ENCODE peak calls at places on chromosomes 1 and 21, in eight cellular contexts. D, F, Z, I, Q, C, S and P are unnamed samples.

GRCh38 chr1:184843732-184844495 is 89.3 kb upstream of the EDEM3 start:
- DNase-seq in D (no peak), F (no peak), Z (no peak), I (no peak), Q (no peak), C (no peak), S (no peak), P (no peak)

GRCh38 chr21:32425628-32426027 is 13.1 kb downstream of the EVA1C start:
- DNase-seq in D (no peak), F (no peak), Z (no peak), I (no peak), Q (no peak), C (no peak), S (no peak), P (no peak)

GRCh38 chr1:244552336-244552735 is 91.3 kb downstream of the CATSPERE start:
- DNase-seq in D (no peak), F (no peak), Z (no peak), I (peak), Q (no peak), C (no peak), S (peak), P (no peak)

GRCh38 chr21:16530656-16531055 is 800.9 kb downstream of the USP25 start:
- DNase-seq in D (no peak), F (no peak), Z (no peak), I (no peak), Q (peak), C (no peak), S (no peak), P (no peak)

GRCh38 chr1:61654067-61654466 is 70.9 kb downstream of the TM2D1 start:
- DNase-seq in D (no peak), F (no peak), Z (no peak), I (no peak), Q (no peak), C (no peak), S (no peak), P (no peak)

GRCh38 chr1:226681652-226682493 is 57.2 kb downstream of the ITPKB start:
- DNase-seq in D (no peak), F (no peak), Z (no peak), I (no peak), Q (no peak), C (no peak), S (no peak), P (no peak)

GRCh38 chr21:38326429-38326828 is 69.6 kb downstream of the KCNJ15 start:
- DNase-seq in D (no peak), F (no peak), Z (no peak), I (no peak), Q (no peak), C (no peak), S (no peak), P (no peak)

GRCh38 chr1:44637590-44638411 is 36.5 kb downstream of the TMEM53 start:
- DNase-seq in D (no peak), F (no peak), Z (no peak), I (no peak), Q (no peak), C (no peak), S (no peak), P (peak)

GRCh38 chr1:151936653-151937052 is 27.3 kb upstream of the THEM4 start:
- DNase-seq in D (no peak), F (no peak), Z (no peak), I (no peak), Q (peak), C (no peak), S (no peak), P (no peak)

GRCh38 chr21:44583800-44584147 is 3.4 kb upstream of the KRTAP10-5 start:
- DNase-seq in D (no peak), F (no peak), Z (no peak), I (no peak), Q (no peak), C (no peak), S (no peak), P (no peak)

GRCh38 chr1:24362982-24363614 is 43.9 kb downstream of the GRHL3 start:
- DNase-seq in D (no peak), F (peak), Z (no peak), I (peak), Q (no peak), C (no peak), S (peak), P (no peak)

GRCh38 chr1:45542591-45542990 is 8.0 kb upstream of the AKR1A1 start:
- DNase-seq in D (peak), F (no peak), Z (peak), I (no peak), Q (no peak), C (no peak), S (no peak), P (no peak)

GRCh38 chr1:2248854-2249558 is 20.9 kb downstream of the SKI start:
- DNase-seq in D (no peak), F (no peak), Z (no peak), I (no peak), Q (no peak), C (no peak), S (no peak), P (no peak)

GRCh38 chr1:150971583-150972416 is 2.8 kb downstream of the CERS2 start:
- DNase-seq in D (peak), F (no peak), Z (no peak), I (no peak), Q (no peak), C (no peak), S (no peak), P (peak)

GRCh38 chr1:222250376-222250775 is 297.5 kb downstream of the HHIPL2 start:
- DNase-seq in D (no peak), F (no peak), Z (no peak), I (no peak), Q (no peak), C (no peak), S (peak), P (no peak)

GRCh38 chr1:26535201-26535600 is 5.6 kb downstream of the RPS6KA1 start:
- DNase-seq in D (no peak), F (no peak), Z (no peak), I (no peak), Q (no peak), C (no peak), S (no peak), P (no peak)

GRCh38 chr1:155085504-155086181 is 7.0 kb downstream of the EFNA3 start:
- DNase-seq in D (peak), F (no peak), Z (peak), I (no peak), Q (no peak), C (no peak), S (no peak), P (peak)

GRCh38 chr1:172697463-172698100 is 38.7 kb downstream of the FASLG start:
- DNase-seq in D (no peak), F (no peak), Z (no peak), I (no peak), Q (no peak), C (no peak), S (no peak), P (no peak)

GRCh38 chr1:16167331-16168143 is 11.7 kb upstream of the EPHA2 start:
- DNase-seq in D (no peak), F (no peak), Z (peak), I (no peak), Q (no peak), C (no peak), S (no peak), P (peak)

GRCh38 chr1:248810727-248811513 is 14.8 kb downstream of the SH3BP5L start:
- DNase-seq in D (no peak), F (no peak), Z (no peak), I (peak), Q (no peak), C (no peak), S (peak), P (no peak)

GRCh38 chr1:25063591-25064416 is 133.7 kb upstream of the RUNX3 start:
- DNase-seq in D (no peak), F (no peak), Z (peak), I (no peak), Q (no peak), C (no peak), S (no peak), P (no peak)

GRCh38 chr1:230009611-230010313 is 57.3 kb upstream of the GALNT2 start:
- DNase-seq in D (no peak), F (no peak), Z (no peak), I (no peak), Q (no peak), C (no peak), S (no peak), P (no peak)

GRCh38 chr1:51624851-51625250 is 8.0 kb downstream of the OSBPL9 start:
- DNase-seq in D (no peak), F (no peak), Z (no peak), I (no peak), Q (no peak), C (no peak), S (no peak), P (no peak)

DNA sequence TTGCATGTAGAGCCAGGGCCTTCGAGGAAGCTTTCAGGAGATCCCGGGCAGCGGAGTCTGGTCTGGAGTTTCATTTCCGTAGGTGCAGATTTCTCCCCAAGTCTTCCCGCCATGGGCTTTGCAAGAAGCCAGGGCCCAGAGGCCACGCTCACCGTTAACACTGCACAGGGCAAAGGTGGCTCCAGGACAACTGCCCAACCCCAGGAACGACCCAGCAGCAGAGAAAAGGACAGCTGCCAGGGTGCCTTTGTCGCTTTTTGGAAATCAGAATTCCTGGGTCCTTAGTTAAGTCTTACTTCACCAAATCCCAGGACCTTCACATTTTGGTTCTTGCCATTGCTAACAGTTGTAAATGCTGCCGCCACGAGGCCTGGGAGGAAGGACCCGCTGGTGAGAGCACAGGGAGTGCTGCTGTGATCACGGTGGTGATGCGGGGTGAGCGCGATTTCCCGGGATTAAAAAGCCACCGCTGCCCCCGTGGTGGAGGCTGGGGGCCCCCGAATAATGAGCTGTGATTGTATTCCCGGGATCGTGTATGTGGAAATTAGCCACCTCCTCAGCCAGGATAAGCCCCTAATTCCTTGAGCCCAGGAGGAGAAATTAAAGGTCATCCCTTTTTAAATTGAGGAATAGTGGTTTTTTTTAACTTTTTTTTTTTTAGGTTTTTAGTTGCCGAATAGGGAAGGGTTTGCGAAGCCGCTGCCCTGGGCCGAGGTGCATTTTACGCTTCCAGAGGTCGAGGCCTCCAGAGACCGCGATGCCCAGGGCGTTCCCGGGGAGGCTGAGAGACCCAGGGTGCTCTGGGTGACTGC is 8.2 kb downstream of the SIM2 start:
- DNase-seq in D (no peak), F (no peak), Z (peak), I (peak), Q (no peak), C (no peak), S (no peak), P (no peak)
- TF ChIP-seq CTCF in D (no peak), F (no peak), Z (no peak), I (peak), Q (no peak), C (no peak), S (peak), P (no peak)

GRCh38 chr21:42533306-42533962 is 19.8 kb downstream of the SLC37A1 start:
- DNase-seq in D (no peak), F (no peak), Z (no peak), I (no peak), Q (no peak), C (no peak), S (no peak), P (no peak)
- H3K4me3 ChIP-seq in D (no peak), F (no peak), Z (no peak), I (no peak), Q (no peak), C (no peak), S (no peak), P (no peak)

GRCh38 chr1:63064135-63064534 is 258.2 kb upstream of the FOXD3 start:
- DNase-seq in D (no peak), F (no peak), Z (no peak), I (no peak), Q (no peak), C (no peak), S (no peak), P (no peak)

GRCh38 chr1:63069214-63069613 is 253.2 kb upstream of the FOXD3 start:
- DNase-seq in D (no peak), F (no peak), Z (no peak), I (no peak), Q (no peak), C (no peak), S (no peak), P (no peak)

GRCh38 chr1:63068626-63069025 is 253.7 kb upstream of the FOXD3 start:
- DNase-seq in D (no peak), F (no peak), Z (no peak), I (no peak), Q (no peak), C (no peak), S (no peak), P (no peak)

GRCh38 chr1:63063367-63063766 is 259.0 kb upstream of the FOXD3 start:
- DNase-seq in D (no peak), F (no peak), Z (no peak), I (no peak), Q (no peak), C (no peak), S (no peak), P (no peak)
- TF ChIP-seq CTCF in D (no peak), F (no peak), Z (no peak), I (peak), Q (no peak), C (no peak), S (no peak), P (no peak)

GRCh38 chr1:159172599-159173291 is 1.3 kb downstream of the CADM3 start:
- DNase-seq in D (no peak), F (no peak), Z (no peak), I (no peak), Q (no peak), C (peak), S (no peak), P (no peak)
- H3K4me3 ChIP-seq in D (no peak), F (no peak), Z (no peak), I (no peak), Q (no peak), C (peak), S (no peak), P (no peak)

DNA sequence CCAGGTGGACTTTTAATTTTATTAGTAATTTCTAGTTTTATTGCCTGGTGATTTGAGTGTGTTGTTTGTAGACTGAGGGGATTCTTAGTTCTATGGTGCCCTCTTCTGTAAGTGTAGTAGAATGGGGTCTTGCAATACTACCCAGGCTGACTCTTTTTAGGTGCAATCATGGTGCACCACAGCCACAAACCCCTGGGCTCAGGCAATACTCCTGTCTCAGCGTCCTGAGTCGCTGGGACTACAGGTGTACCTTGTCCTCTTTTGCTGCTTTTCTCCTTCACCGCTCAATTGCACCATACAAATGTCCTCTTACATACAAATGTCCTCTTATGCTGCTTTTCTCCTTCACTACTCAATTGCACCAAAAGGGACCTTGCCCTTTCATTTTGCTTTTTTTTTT is 43.1 kb downstream of the SCP2 start:
- DNase-seq in D (no peak), F (peak), Z (no peak), I (peak), Q (peak), C (no peak), S (peak), P (no peak)
- TF ChIP-seq CTCF in D (no peak), F (peak), Z (peak), I (peak), Q (no peak), C (no peak), S (no peak), P (no peak)

GRCh38 chr1:156148236-156148635 is 5.1 kb upstream of the SEMA4A start:
- DNase-seq in D (no peak), F (no peak), Z (no peak), I (no peak), Q (peak), C (no peak), S (no peak), P (no peak)

GRCh38 chr1:156152628-156153027 is 757 bp upstream of the SEMA4A start:
- DNase-seq in D (no peak), F (no peak), Z (no peak), I (no peak), Q (no peak), C (no peak), S (peak), P (no peak)

GRCh38 chr1:156149374-156150106 is 3.8 kb upstream of the SEMA4A start:
- DNase-seq in D (no peak), F (no peak), Z (no peak), I (no peak), Q (no peak), C (no peak), S (no peak), P (no peak)

GRCh38 chr1:156151093-156151688 is 2.2 kb upstream of the SEMA4A start:
- DNase-seq in D (no peak), F (no peak), Z (no peak), I (peak), Q (no peak), C (no peak), S (peak), P (no peak)

GRCh38 chr1:156150107-156151000 is 3.0 kb upstream of the SEMA4A start:
- DNase-seq in D (no peak), F (no peak), Z (no peak), I (no peak), Q (no peak), C (no peak), S (no peak), P (no peak)
- H3K4me3 ChIP-seq in D (no peak), F (no peak), Z (no peak), I (no peak), Q (no peak), C (peak), S (no peak), P (no peak)

GRCh38 chr1:72693899-72694298 is 411.6 kb upstream of the NEGR1 start:
- DNase-seq in D (no peak), F (no peak), Z (no peak), I (no peak), Q (no peak), C (no peak), S (no peak), P (no peak)
- TF ChIP-seq CTCF in D (no peak), F (no peak), Z (no peak), I (no peak), Q (no peak), C (no peak), S (no peak), P (no peak)

GRCh38 chr1:11482186-11482585 is 3.2 kb downstream of the DISP3 start:
- DNase-seq in D (no peak), F (no peak), Z (no peak), I (no peak), Q (no peak), C (no peak), S (no peak), P (no peak)

GRCh38 chr1:11478571-11479374 is at the start of gene DISP3:
- DNase-seq in D (no peak), F (peak), Z (peak), I (peak), Q (peak), C (peak), S (peak), P (peak)

GRCh38 chr1:11482904-11483479 is 4.0 kb downstream of the DISP3 start:
- DNase-seq in D (no peak), F (no peak), Z (no peak), I (no peak), Q (no peak), C (peak), S (no peak), P (no peak)

GRCh38 chr1:11481019-11481418 is 2.1 kb downstream of the DISP3 start:
- DNase-seq in D (no peak), F (no peak), Z (no peak), I (no peak), Q (no peak), C (no peak), S (no peak), P (no peak)

DNA sequence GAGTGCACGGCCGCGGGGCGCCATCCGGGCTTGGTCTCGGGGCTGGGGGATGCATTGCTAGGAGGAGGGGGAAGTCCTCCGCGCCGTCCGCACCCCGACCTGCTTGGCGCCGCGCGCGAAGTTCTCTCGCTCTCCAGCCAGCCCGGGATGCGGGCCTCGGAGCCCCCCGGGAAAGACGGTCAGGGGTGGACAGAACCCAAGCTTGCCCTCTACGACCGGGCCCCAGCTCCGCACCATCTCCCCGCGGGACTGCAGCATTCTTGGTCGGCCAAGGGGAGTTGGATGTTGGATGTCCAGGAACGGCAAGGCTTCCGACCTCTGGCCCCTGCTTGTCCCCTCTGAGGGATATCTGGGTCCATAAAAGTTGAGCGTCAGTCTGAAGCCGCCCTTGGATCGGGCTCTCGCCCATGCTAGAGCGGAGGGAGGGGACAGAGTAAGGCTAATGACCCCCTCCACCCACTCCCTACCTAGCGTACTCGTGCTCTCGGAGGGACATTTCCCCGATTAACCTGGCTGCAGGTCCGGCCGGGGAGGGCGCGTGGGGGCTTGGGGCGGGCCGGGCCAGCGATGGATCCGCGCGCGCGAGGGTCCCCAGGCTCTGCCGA is 522 bp downstream of the DISP3 start:
- DNase-seq in D (no peak), F (no peak), Z (no peak), I (no peak), Q (peak), C (no peak), S (no peak), P (no peak)
- H3K4me3 ChIP-seq in D (peak), F (peak), Z (peak), I (peak), Q (peak), C (peak), S (peak), P (peak)

DNA sequence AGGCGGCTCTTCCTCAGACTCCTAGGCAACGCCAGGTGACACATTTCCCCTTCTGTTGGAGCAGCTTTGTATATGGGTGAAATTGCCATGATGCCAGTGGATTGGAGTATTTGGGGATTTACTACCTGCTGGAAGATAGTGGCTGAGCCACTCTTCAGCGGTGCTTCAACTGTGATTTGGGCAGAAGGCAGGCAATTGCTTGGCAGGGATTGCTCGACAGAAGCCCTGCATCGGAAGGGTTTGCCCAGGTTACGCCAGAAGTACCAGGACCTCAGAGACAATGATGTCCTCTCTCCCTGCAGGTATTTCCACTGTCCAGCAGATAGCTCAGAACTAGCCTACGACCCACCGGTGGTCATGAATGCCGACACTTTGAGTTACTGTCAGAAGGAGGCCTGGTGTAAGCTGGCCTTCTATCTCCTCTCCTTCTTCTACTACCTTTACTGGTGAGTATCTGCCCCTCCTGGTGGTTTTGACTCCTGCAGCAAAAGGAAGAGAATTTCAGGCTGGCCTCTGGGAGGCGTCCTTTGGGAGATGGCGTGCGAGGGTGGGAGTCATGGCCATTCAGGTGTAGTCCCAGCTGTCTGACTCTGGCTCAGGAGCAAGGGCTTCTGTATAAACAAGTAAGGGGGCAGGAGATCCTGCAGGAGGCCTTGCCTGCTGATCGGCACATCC is 118.3 kb downstream of the CNIH3 start:
- DNase-seq in D (no peak), F (no peak), Z (no peak), I (no peak), Q (no peak), C (no peak), S (no peak), P (no peak)
- TF ChIP-seq CTCF in D (no peak), F (no peak), Z (no peak), I (peak), Q (no peak), C (no peak), S (peak), P (no peak)